ENCODE peak calls at places on chromosome 20, in four cellular contexts. M, O, D and T are unnamed samples.

GRCh38 chr20:43963872-43964791 is 49.5 kb downstream of the TOX2 start:
- DNase-seq in M (no peak), O (peak; percentile 12), D (peak; percentile 66), T (peak; percentile 28)

GRCh38 chr20:34642009-34642408 is 34.9 kb downstream of the PIGU start:
- DNase-seq in M (no peak), O (no peak), D (no peak), T (no peak)

GRCh38 chr20:50194831-50195523 is 4.3 kb downstream of the CEBPB start:
- DNase-seq in M (no peak), O (no peak), D (no peak), T (no peak)

GRCh38 chr20:61376541-61377231 is 124.6 kb downstream of the CDH4 start:
- DNase-seq in M (no peak), O (no peak), D (no peak), T (no peak)

GRCh38 chr20:25338112-25339023 is 52.3 kb downstream of the ABHD12 start:
- DNase-seq in M (no peak), O (no peak), D (no peak), T (no peak)

GRCh38 chr20:47126374-47126705 is 230.2 kb downstream of the ZMYND8 start:
- DNase-seq in M (no peak), O (no peak), D (peak; percentile 44), T (no peak)

GRCh38 chr20:14142171-14142570 is 146.9 kb downstream of the MACROD2 start:
- DNase-seq in M (peak; percentile 88), O (no peak), D (peak; percentile 62), T (peak; percentile 39)

GRCh38 chr20:9066196-9066595 is 2.7 kb upstream of the PLCB4 start:
- DNase-seq in M (no peak), O (no peak), D (peak; percentile 26), T (no peak)

GRCh38 chr20:2652724-2653510 is 485 bp downstream of the NOP56 start:
- DNase-seq in M (peak; percentile 37), O (no peak), D (peak; percentile 63), T (peak; percentile 30)

GRCh38 chr20:20568604-20569205 is 143.7 kb downstream of the RALGAPA2 start:
- DNase-seq in M (peak; percentile 70), O (no peak), D (peak; percentile 74), T (no peak)

GRCh38 chr20:47816487-47817451 is 31.5 kb upstream of the SULF2 start:
- DNase-seq in M (no peak), O (no peak), D (no peak), T (no peak)

GRCh38 chr20:49786671-49787370 is 25.8 kb upstream of the SLC9A8 start:
- DNase-seq in M (peak; percentile 68), O (no peak), D (peak; percentile 64), T (no peak)

GRCh38 chr20:25336561-25337422 is 53.8 kb downstream of the ABHD12 start:
- DNase-seq in M (peak; percentile 76), O (no peak), D (peak; percentile 12), T (no peak)

GRCh38 chr20:36967636-36968035 is 16.1 kb upstream of the SAMHD1 start:
- DNase-seq in M (no peak), O (no peak), D (no peak), T (no peak)

GRCh38 chr20:33839591-33839990 is 28.4 kb downstream of the CHMP4B start:
- DNase-seq in M (no peak), O (no peak), D (no peak), T (no peak)

GRCh38 chr20:6654490-6655247 is 112.8 kb upstream of the BMP2 start:
- DNase-seq in M (no peak), O (no peak), D (peak; percentile 7), T (no peak)

GRCh38 chr20:56839222-56839621 is 210.1 kb downstream of the TFAP2C start:
- DNase-seq in M (no peak), O (no peak), D (no peak), T (no peak)

GRCh38 chr20:49957487-49957938 is 21.3 kb downstream of the RNF114 start:
- DNase-seq in M (no peak), O (no peak), D (peak; percentile 61), T (peak; percentile 32)

GRCh38 chr20:37725165-37725564 is 31.3 kb downstream of the CTNNBL1 start:
- DNase-seq in M (no peak), O (no peak), D (no peak), T (no peak)

GRCh38 chr20:61173966-61174725 is 77.9 kb upstream of the CDH4 start:
- DNase-seq in M (no peak), O (no peak), D (peak; percentile 57), T (no peak)

GRCh38 chr20:20837574-20838021 is 125.2 kb upstream of the RALGAPA2 start:
- DNase-seq in M (peak; percentile 80), O (no peak), D (peak; percentile 66), T (peak; percentile 25)

GRCh38 chr20:50001784-50002311 is 19.1 kb downstream of the SNAI1 start:
- DNase-seq in M (no peak), O (no peak), D (no peak), T (no peak)

GRCh38 chr20:25394996-25395395 is 4.4 kb upstream of the ABHD12 start:
- DNase-seq in M (no peak), O (no peak), D (no peak), T (no peak)

GRCh38 chr20:5109276-5109675 is 10.5 kb downstream of the PCNA start:
- DNase-seq in M (no peak), O (no peak), D (no peak), T (no peak)

GRCh38 chr20:62472343-62473199 is 3.2 kb downstream of the GATA5 start:
- DNase-seq in M (no peak), O (no peak), D (no peak), T (no peak)

GRCh38 chr20:1322511-1323245 is 6.3 kb downstream of the SDCBP2 start:
- DNase-seq in M (no peak), O (no peak), D (peak; percentile 98), T (peak; percentile 85)

GRCh38 chr20:57977588-57977987 is 250.9 kb downstream of the ANKRD60 start:
- DNase-seq in M (no peak), O (no peak), D (no peak), T (no peak)

GRCh38 chr20:58992911-58993310 is 11.9 kb downstream of the NELFCD start:
- DNase-seq in M (no peak), O (no peak), D (no peak), T (no peak)

DNA sequence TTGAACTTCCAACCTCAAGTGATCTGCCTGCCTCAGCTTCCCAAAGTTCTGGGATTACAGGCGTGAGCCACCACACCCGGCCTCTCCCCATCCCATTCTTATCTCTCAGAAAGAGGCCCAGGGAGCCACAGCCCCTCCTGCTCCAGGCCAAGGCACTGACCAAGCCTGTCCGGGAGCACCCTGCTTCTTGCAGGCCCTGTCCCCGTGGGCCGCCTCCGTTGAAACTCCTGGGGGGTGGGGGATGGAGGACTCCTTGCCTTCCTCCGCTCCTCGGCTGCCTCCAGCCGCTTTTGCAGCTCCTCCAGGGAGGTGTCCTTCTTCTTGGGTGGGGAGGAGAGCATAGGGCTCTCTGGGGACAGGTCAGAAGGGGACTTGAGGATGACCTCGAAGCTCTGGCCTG is 9.7 kb downstream of the STMN3 start:
- DNase-seq in M (no peak), O (no peak), D (no peak), T (no peak)
- H3K36me3 ChIP-seq in M (no peaks in the 10 kb centered on the region), O (peaks cover 6% of the 10 kb centered on the region), D (no peaks in the 10 kb centered on the region), T (peaks cover 3% of the 10 kb centered on the region)

DNA sequence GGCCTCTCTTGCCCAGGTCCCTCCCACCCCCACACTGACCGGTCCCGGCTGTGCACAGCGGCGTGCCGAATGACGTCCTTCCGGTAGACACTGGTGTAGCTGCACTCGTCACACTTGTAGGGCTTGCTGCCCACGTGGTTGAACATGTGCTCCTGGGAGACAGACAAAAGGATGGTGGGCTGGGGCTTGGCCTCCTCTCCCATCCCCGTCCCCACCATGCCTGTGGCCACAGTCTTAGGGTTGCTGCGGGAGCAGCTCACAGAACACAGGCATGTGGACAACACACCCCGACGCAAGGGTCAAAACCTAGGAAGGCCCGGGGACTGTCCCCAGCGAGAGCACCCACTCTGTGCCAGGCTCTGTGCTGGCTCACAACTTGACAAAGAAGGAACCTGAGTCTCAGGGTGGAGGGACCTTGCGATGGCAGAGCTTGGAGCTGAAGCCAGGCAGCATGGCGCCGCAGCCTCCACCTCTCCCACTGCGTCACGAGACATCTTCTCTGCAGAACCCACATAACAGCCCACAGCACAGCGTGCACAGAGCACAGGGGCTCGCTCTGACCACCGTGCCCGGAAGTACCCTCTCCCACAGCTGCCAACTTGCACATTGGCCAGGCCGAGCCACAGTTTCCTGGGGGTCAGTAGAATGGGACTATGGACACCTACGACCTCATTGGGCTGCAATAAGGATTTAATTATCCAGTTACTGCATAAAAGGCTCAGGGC is 9.8 kb downstream of the ZNF335 start:
- DNase-seq in M (no peak), O (no peak), D (no peak), T (no peak)
- H3K36me3 ChIP-seq in M (peaks cover 7% of the 10 kb centered on the region), O (peaks cover 91% of the 10 kb centered on the region), D (peaks cover 42% of the 10 kb centered on the region), T (peaks cover 87% of the 10 kb centered on the region)

DNA sequence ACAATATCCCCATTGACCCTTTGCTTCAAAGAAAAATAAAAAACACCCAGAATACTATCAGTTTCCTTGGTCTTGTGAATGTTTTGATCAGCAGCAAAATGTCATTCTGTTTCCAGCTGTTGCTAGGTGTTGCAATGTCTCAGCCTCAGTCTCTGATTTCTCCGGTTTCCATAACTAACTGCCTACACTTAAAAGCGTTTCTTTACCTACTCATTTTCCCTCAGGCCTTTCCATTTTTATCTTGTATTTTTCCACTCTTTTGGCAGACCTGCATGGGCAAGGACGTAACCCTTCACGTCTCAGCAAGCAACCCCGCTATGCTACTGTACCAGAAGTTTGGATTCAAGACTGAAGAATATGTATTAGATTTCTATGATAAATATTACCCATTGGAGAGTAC is 49.4 kb downstream of the KAT14 start:
- DNase-seq in M (no peak), O (no peak), D (no peak), T (no peak)
- H3K36me3 ChIP-seq in M (peaks cover 45% of the 10 kb centered on the region), O (peaks cover 55% of the 10 kb centered on the region), D (peaks cover 11% of the 10 kb centered on the region), T (no peaks in the 10 kb centered on the region)

GRCh38 chr20:22557403-22558276 is 26.7 kb downstream of the FOXA2 start:
- DNase-seq in M (no peak), O (no peak), D (no peak), T (no peak)

GRCh38 chr20:22559711-22560305 is 24.6 kb downstream of the FOXA2 start:
- DNase-seq in M (no peak), O (no peak), D (no peak), T (no peak)

GRCh38 chr20:22556565-22557056 is 27.8 kb downstream of the FOXA2 start:
- DNase-seq in M (no peak), O (no peak), D (no peak), T (no peak)

GRCh38 chr20:22554391-22554790 is 30.0 kb downstream of the FOXA2 start:
- DNase-seq in M (no peak), O (no peak), D (no peak), T (no peak)

DNA sequence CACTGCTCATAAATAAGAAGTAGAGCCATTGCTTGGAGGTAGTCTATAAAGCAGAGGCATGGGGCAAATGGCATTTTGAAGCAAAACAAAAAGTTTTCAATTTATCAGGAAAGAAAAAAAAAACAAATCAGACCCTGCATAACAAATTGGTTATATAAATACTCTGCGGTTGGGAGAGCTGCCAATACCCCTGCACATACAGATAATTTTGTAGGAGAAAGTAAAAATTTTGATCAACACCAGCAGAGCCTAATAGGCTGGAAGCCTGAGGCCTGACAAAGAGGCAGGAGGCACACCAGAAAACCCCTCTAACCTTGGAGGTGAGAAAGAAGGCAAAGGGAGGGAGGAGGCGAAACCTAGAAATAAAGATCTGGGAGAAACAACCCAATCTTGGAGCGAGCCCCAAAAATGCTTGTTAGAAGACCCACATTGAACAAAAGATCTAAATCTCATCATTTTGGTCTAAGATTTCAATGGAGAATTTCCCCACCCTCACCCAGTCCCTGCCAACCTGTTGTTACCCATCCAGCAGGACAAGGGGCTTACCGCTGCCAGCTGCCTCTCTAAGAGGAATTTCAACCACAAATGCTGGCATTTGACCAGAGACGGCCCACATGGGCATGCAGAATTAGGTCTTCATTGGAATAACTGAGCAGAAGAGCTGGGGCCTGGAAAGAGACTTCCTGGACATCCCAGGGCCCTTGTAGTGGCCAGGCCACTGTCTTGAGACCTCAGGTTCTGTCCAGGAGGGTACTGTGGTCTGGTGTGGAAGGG is 28.4 kb downstream of the FOXA2 start:
- DNase-seq in M (no peak), O (no peak), D (no peak), T (peak; percentile 5)
- H3K36me3 ChIP-seq in M (no peaks in the 10 kb centered on the region), O (no peaks in the 10 kb centered on the region), D (no peaks in the 10 kb centered on the region), T (no peaks in the 10 kb centered on the region)